ENCODE peak calls at places on chromosome 13, in seven cellular contexts. H, U, R, Y, I, B and G are unnamed samples.

GRCh38 chr13:41179593-41180250 is 14.6 kb downstream of the KBTBD7 start:
- DNase-seq in R (no peak), B (no peak), U (peak), Y (no peak), I (no peak), H (peak), G (no peak)

GRCh38 chr13:41467546-41467945 is 10.2 kb downstream of the RGCC start:
- DNase-seq in R (no peak), H (no peak), I (no peak), B (no peak), Y (no peak), U (no peak), G (no peak)

GRCh38 chr13:106376411-106377112 is 158.9 kb downstream of the EFNB2 start:
- DNase-seq in H (peak), B (no peak), I (no peak), Y (no peak), U (peak), R (peak), G (no peak)

GRCh38 chr13:59997976-59998375 is 165.8 kb downstream of the DIAPH3 start:
- DNase-seq in U (no peak), R (no peak), Y (no peak), I (no peak), H (no peak), B (no peak), G (no peak)

GRCh38 chr13:42047561-42048322 is 706 bp upstream of the DGKH start:
- DNase-seq in H (peak), U (peak), R (peak), I (no peak), Y (peak), B (no peak), G (peak)

GRCh38 chr13:89755729-89756492 is 1591.6 kb upstream of the MIR17HG start:
- DNase-seq in H (no peak), R (no peak), B (no peak), Y (no peak), U (no peak), I (no peak), G (no peak)

GRCh38 chr13:106348032-106348431 is 187.4 kb downstream of the EFNB2 start:
- DNase-seq in H (peak), R (peak), U (no peak), I (no peak), Y (no peak), B (no peak), G (no peak)

GRCh38 chr13:55553736-55554135 is 1587.0 kb upstream of the PRR20A start:
- DNase-seq in B (no peak), Y (no peak), H (no peak), I (no peak), U (no peak), R (no peak), G (no peak)

GRCh38 chr13:52371736-52372247 is 34.2 kb downstream of the THSD1 start:
- DNase-seq in B (no peak), U (no peak), H (peak), I (no peak), Y (no peak), R (peak), G (no peak)

GRCh38 chr13:20118268-20119140 is 42.3 kb downstream of the GJA3 start:
- DNase-seq in R (peak), Y (no peak), U (peak), H (peak), I (no peak), B (no peak), G (peak)

GRCh38 chr13:108214511-108215383 is 589 bp downstream of the LIG4 start:
- DNase-seq in B (no peak), R (no peak), I (no peak), Y (peak), U (no peak), H (peak), G (no peak)

GRCh38 chr13:73870036-73870741 is 264.0 kb downstream of the KLF12 start:
- DNase-seq in U (no peak), H (peak), I (no peak), R (no peak), B (no peak), Y (no peak), G (no peak)

GRCh38 chr13:24247016-24247415 is 62.4 kb upstream of the C1QTNF9 start:
- DNase-seq in H (no peak), I (no peak), U (no peak), Y (no peak), B (no peak), R (no peak), G (no peak)

GRCh38 chr13:75258159-75258782 is 223.7 kb downstream of the TBC1D4 start:
- DNase-seq in H (peak), I (no peak), B (no peak), U (no peak), Y (no peak), R (no peak), G (no peak)

GRCh38 chr13:97222934-97223710 is 989 bp downstream of the MBNL2 start:
- DNase-seq in R (no peak), H (no peak), B (no peak), I (no peak), U (no peak), Y (no peak), G (no peak)

GRCh38 chr13:99418663-99419140 is 82.6 kb upstream of the TM9SF2 start:
- DNase-seq in U (no peak), B (no peak), I (no peak), Y (no peak), R (no peak), H (no peak), G (no peak)

GRCh38 chr13:113974304-113975281 is 717 bp upstream of the C13orf46 start:
- DNase-seq in R (no peak), Y (no peak), H (no peak), B (no peak), U (no peak), I (no peak), G (no peak)

GRCh38 chr13:50162001-50162400 is 146.8 kb downstream of the KCNRG start:
- DNase-seq in R (no peak), H (peak), I (no peak), U (no peak), B (no peak), Y (no peak), G (no peak)

GRCh38 chr13:110347535-110348308 is 40.6 kb downstream of the COL4A2 start:
- DNase-seq in B (no peak), Y (no peak), U (no peak), I (no peak), H (peak), R (peak), G (no peak)

GRCh38 chr13:51122868-51123267 is 11.8 kb upstream of the C13orf42 start:
- DNase-seq in Y (peak), I (no peak), H (no peak), R (no peak), U (peak), B (no peak), G (no peak)

GRCh38 chr13:33090755-33091454 is 74.7 kb downstream of the KL start:
- DNase-seq in B (no peak), Y (no peak), U (no peak), H (no peak), I (no peak), R (no peak), G (no peak)

GRCh38 chr13:37960427-37960826 is 90.9 kb upstream of the TRPC4 start:
- DNase-seq in Y (no peak), B (no peak), U (no peak), H (peak), I (no peak), R (no peak), G (no peak)

GRCh38 chr13:111335263-111335662 is 14.8 kb downstream of the TEX29 start:
- DNase-seq in I (no peak), H (no peak), Y (no peak), B (no peak), U (no peak), R (no peak), G (no peak)